ENCODE peak calls at places on chromosomes 4 and X, in six cellular contexts. One of them, this sample, is unnamed.

GRCh38 chr4:83071116-83071515 is 36.1 kb downstream of the COPS4 start:
- DNase-seq in H1: no peak
- DNase-seq in IMR-90: peak; percentile 43
- DNase-seq in trophoblast cell: no peak
- DNase-seq in neuronal stem cell: no peak
- DNase-seq in H9: no peak
- DNase-seq in this sample: peak; percentile 63

GRCh38 chrX:13167444-13168207 is 123.2 kb upstream of the FAM9C start:
- DNase-seq in trophoblast cell: peak; percentile 18
- DNase-seq in H9: no peak
- DNase-seq in IMR-90: peak; percentile 22
- DNase-seq in H1: no peak
- DNase-seq in neuronal stem cell: no peak
- DNase-seq in this sample: peak; percentile 33

GRCh38 chrX:48794993-48795501 is 6.8 kb upstream of the HDAC6 start:
- DNase-seq in trophoblast cell: peak; percentile 70
- DNase-seq in IMR-90: peak; percentile 47
- DNase-seq in H1: no peak
- DNase-seq in neuronal stem cell: no peak
- DNase-seq in H9: no peak
- DNase-seq in this sample: peak; percentile 67

GRCh38 chrX:113675278-113675677 is 834.6 kb upstream of the AMOT start:
- DNase-seq in H1: no peak
- DNase-seq in H9: no peak
- DNase-seq in trophoblast cell: peak; percentile 56
- DNase-seq in neuronal stem cell: no peak
- DNase-seq in IMR-90: no peak
- DNase-seq in this sample: no peak

GRCh38 chr4:118086334-118086733 is 52.0 kb downstream of the NDST3 start:
- DNase-seq in H9: no peak
- DNase-seq in trophoblast cell: no peak
- DNase-seq in H1: no peak
- DNase-seq in neuronal stem cell: no peak
- DNase-seq in IMR-90: peak; percentile 31
- DNase-seq in this sample: peak; percentile 24

GRCh38 chr4:125780159-125780558 is 465.4 kb downstream of the FAT4 start:
- DNase-seq in IMR-90: peak; percentile 57
- DNase-seq in H9: no peak
- DNase-seq in neuronal stem cell: no peak
- DNase-seq in trophoblast cell: no peak
- DNase-seq in H1: no peak
- DNase-seq in this sample: peak; percentile 2

GRCh38 chr4:182880387-182881356 is 36.5 kb downstream of the DCTD start:
- DNase-seq in trophoblast cell: no peak
- DNase-seq in IMR-90: peak; percentile 11
- DNase-seq in H1: no peak
- DNase-seq in H9: no peak
- DNase-seq in neuronal stem cell: no peak
- DNase-seq in this sample: no peak

GRCh38 chr4:74189331-74190043 is 31.6 kb downstream of the MTHFD2L start:
- DNase-seq in H9: no peak
- DNase-seq in neuronal stem cell: peak; percentile 32
- DNase-seq in H1: no peak
- DNase-seq in IMR-90: peak; percentile 55
- DNase-seq in trophoblast cell: peak; percentile 69
- DNase-seq in this sample: peak; percentile 68

GRCh38 chrX:106566362-106566761 is 45.4 kb upstream of the RADX start:
- DNase-seq in neuronal stem cell: no peak
- DNase-seq in H9: no peak
- DNase-seq in IMR-90: no peak
- DNase-seq in trophoblast cell: no peak
- DNase-seq in H1: no peak
- DNase-seq in this sample: no peak

GRCh38 chrX:121869876-121870477 is 822.6 kb downstream of the GLUD2 start:
- DNase-seq in trophoblast cell: no peak
- DNase-seq in neuronal stem cell: no peak
- DNase-seq in H9: no peak
- DNase-seq in H1: no peak
- DNase-seq in IMR-90: no peak
- DNase-seq in this sample: no peak

GRCh38 chrX:9864011-9864410 is 77.8 kb downstream of the SHROOM2 start:
- DNase-seq in trophoblast cell: peak; percentile 88
- DNase-seq in neuronal stem cell: no peak
- DNase-seq in IMR-90: no peak
- DNase-seq in H9: no peak
- DNase-seq in H1: no peak
- DNase-seq in this sample: no peak

GRCh38 chr4:159201168-159201567 is 98.3 kb downstream of the RAPGEF2 start:
- DNase-seq in neuronal stem cell: no peak
- DNase-seq in trophoblast cell: no peak
- DNase-seq in H9: no peak
- DNase-seq in H1: no peak
- DNase-seq in IMR-90: no peak
- DNase-seq in this sample: no peak

GRCh38 chr4:15575951-15576350 is 79.2 kb downstream of the FBXL5 start:
- DNase-seq in neuronal stem cell: no peak
- DNase-seq in H9: no peak
- DNase-seq in H1: no peak
- DNase-seq in IMR-90: no peak
- DNase-seq in trophoblast cell: peak; percentile 91
- DNase-seq in this sample: no peak

GRCh38 chr4:78162821-78163220 is 105.7 kb downstream of the FRAS1 start:
- DNase-seq in H1: no peak
- DNase-seq in IMR-90: no peak
- DNase-seq in neuronal stem cell: no peak
- DNase-seq in H9: no peak
- DNase-seq in trophoblast cell: peak; percentile 85
- DNase-seq in this sample: no peak

GRCh38 chr4:145528601-145529000 is 46.9 kb downstream of the SMAD1 start:
- DNase-seq in IMR-90: no peak
- DNase-seq in neuronal stem cell: no peak
- DNase-seq in H1: no peak
- DNase-seq in trophoblast cell: no peak
- DNase-seq in H9: no peak
- DNase-seq in this sample: no peak

GRCh38 chr4:5998333-5998936 is 19.8 kb downstream of the C4orf50 start:
- DNase-seq in trophoblast cell: peak; percentile 69
- DNase-seq in IMR-90: peak; percentile 61
- DNase-seq in neuronal stem cell: peak; percentile 84
- DNase-seq in H9: peak; percentile 82
- DNase-seq in H1: peak; percentile 38
- DNase-seq in this sample: peak; percentile 50

GRCh38 chr4:105145913-105146285 is 777 bp upstream of the TET2 start:
- DNase-seq in trophoblast cell: peak; percentile 24
- DNase-seq in H9: peak; percentile 56
- DNase-seq in IMR-90: no peak
- DNase-seq in H1: no peak
- DNase-seq in neuronal stem cell: peak; percentile 17
- DNase-seq in this sample: no peak

GRCh38 chrX:10365532-10366265 is 208.9 kb downstream of the CLCN4 start:
- DNase-seq in IMR-90: no peak
- DNase-seq in H9: no peak
- DNase-seq in H1: no peak
- DNase-seq in neuronal stem cell: no peak
- DNase-seq in trophoblast cell: no peak
- DNase-seq in this sample: no peak

GRCh38 chr4:122604146-122604545 is 16.7 kb downstream of the IL21 start:
- DNase-seq in H1: no peak
- DNase-seq in H9: no peak
- DNase-seq in neuronal stem cell: no peak
- DNase-seq in IMR-90: no peak
- DNase-seq in trophoblast cell: peak; percentile 62
- DNase-seq in this sample: no peak
- H2AFZ ChIP-seq in H1: peak overlapping the region; percentile 70
- H2AFZ ChIP-seq in H9: no peak overlapping the region
- H2AFZ ChIP-seq in neuronal stem cell: no peak overlapping the region
- H2AFZ ChIP-seq in IMR-90: no peak overlapping the region
- H2AFZ ChIP-seq in trophoblast cell: no peak overlapping the region
- H2AFZ ChIP-seq in this sample: no peak overlapping the region

DNA sequence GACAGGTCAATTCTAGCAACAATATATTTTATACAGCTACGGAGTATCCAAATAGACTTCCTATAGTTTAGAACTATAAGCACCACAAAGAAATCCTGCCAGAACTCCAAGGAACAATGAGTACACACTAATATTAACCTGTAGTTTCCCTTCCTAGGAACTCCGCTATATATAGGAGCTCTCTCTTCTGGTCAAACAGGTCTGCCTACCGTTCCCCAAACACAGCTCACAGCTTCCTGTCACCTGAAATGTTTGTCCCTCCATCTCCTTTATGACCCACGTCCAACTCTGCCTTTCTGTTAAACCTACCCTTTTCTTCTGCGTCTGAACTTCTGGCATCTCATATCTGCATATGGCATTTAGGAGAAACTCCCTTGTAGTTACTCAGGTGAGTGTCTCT is 10.5 kb upstream of the GJB1 start:
- DNase-seq in H9: no peak
- DNase-seq in trophoblast cell: no peak
- DNase-seq in IMR-90: no peak
- DNase-seq in H1: no peak
- DNase-seq in neuronal stem cell: no peak
- DNase-seq in this sample: no peak
- H2BK5ac ChIP-seq in H9: no peak overlapping the region
- H2BK5ac ChIP-seq in trophoblast cell: no peak overlapping the region
- H2BK5ac ChIP-seq in IMR-90: no peak overlapping the region
- H2BK5ac ChIP-seq in H1: no peak overlapping the region
- H2BK5ac ChIP-seq in neuronal stem cell: no peak overlapping the region
- H2BK5ac ChIP-seq in this sample: no peak overlapping the region

GRCh38 chrX:130118396-130118795 is 8.1 kb upstream of the ELF4 start:
- DNase-seq in neuronal stem cell: no peak
- DNase-seq in H1: no peak
- DNase-seq in trophoblast cell: peak; percentile 81
- DNase-seq in IMR-90: peak; percentile 81
- DNase-seq in H9: no peak
- DNase-seq in this sample: peak; percentile 62
- H2AFZ ChIP-seq in neuronal stem cell: no peak overlapping the region
- H2AFZ ChIP-seq in H1: no peak overlapping the region
- H2AFZ ChIP-seq in trophoblast cell: no peak overlapping the region
- H2AFZ ChIP-seq in IMR-90: peak overlapping the region; percentile 36
- H2AFZ ChIP-seq in H9: no peak overlapping the region
- H2AFZ ChIP-seq in this sample: no peak overlapping the region

GRCh38 chrX:87896057-87896456 is 378.5 kb downstream of the KLHL4 start:
- DNase-seq in IMR-90: no peak
- DNase-seq in H9: no peak
- DNase-seq in trophoblast cell: no peak
- DNase-seq in neuronal stem cell: no peak
- DNase-seq in H1: no peak
- DNase-seq in this sample: no peak

GRCh38 chrX:87895421-87895820 is 377.8 kb downstream of the KLHL4 start:
- DNase-seq in neuronal stem cell: no peak
- DNase-seq in H9: no peak
- DNase-seq in IMR-90: no peak
- DNase-seq in H1: no peak
- DNase-seq in trophoblast cell: no peak
- DNase-seq in this sample: no peak

GRCh38 chrX:87900320-87900908 is 382.8 kb downstream of the KLHL4 start:
- DNase-seq in trophoblast cell: peak; percentile 51
- DNase-seq in H9: no peak
- DNase-seq in IMR-90: no peak
- DNase-seq in H1: no peak
- DNase-seq in neuronal stem cell: no peak
- DNase-seq in this sample: peak; percentile 1
- H2BK5ac ChIP-seq in trophoblast cell: no peak overlapping the region
- H2BK5ac ChIP-seq in H9: no peak overlapping the region
- H2BK5ac ChIP-seq in IMR-90: no peak overlapping the region
- H2BK5ac ChIP-seq in H1: no peak overlapping the region
- H2BK5ac ChIP-seq in neuronal stem cell: no peak overlapping the region
- H2BK5ac ChIP-seq in this sample: no peak overlapping the region

GRCh38 chr4:2811830-2812599 is 19.1 kb downstream of the SH3BP2 start:
- DNase-seq in H1: no peak
- DNase-seq in H9: peak; percentile 68
- DNase-seq in trophoblast cell: peak; percentile 26
- DNase-seq in IMR-90: peak; percentile 65
- DNase-seq in neuronal stem cell: no peak
- DNase-seq in this sample: peak; percentile 74
- H2AFZ ChIP-seq in H1: no peak overlapping the region
- H2AFZ ChIP-seq in H9: no peak overlapping the region
- H2AFZ ChIP-seq in trophoblast cell: peak overlapping the region; percentile 42
- H2AFZ ChIP-seq in IMR-90: peak overlapping the region; percentile 97
- H2AFZ ChIP-seq in neuronal stem cell: peak overlapping the region; percentile 86
- H2AFZ ChIP-seq in this sample: peak overlapping the region; percentile 54

GRCh38 chrX:40478457-40479065 is 102.2 kb upstream of the ATP6AP2 start:
- DNase-seq in trophoblast cell: no peak
- DNase-seq in IMR-90: no peak
- DNase-seq in neuronal stem cell: no peak
- DNase-seq in H9: no peak
- DNase-seq in H1: no peak
- DNase-seq in this sample: no peak
- H2BK5ac ChIP-seq in trophoblast cell: no peak overlapping the region
- H2BK5ac ChIP-seq in IMR-90: no peak overlapping the region
- H2BK5ac ChIP-seq in neuronal stem cell: no peak overlapping the region
- H2BK5ac ChIP-seq in H9: no peak overlapping the region
- H2BK5ac ChIP-seq in H1: no peak overlapping the region
- H2BK5ac ChIP-seq in this sample: no peak overlapping the region

GRCh38 chrX:23666282-23666681 is 1.0 kb upstream of the PRDX4 start:
- DNase-seq in IMR-90: no peak
- DNase-seq in H1: no peak
- DNase-seq in neuronal stem cell: no peak
- DNase-seq in trophoblast cell: no peak
- DNase-seq in H9: no peak
- DNase-seq in this sample: no peak
- H2AFZ ChIP-seq in IMR-90: no peak overlapping the region
- H2AFZ ChIP-seq in H1: no peak overlapping the region
- H2AFZ ChIP-seq in neuronal stem cell: peak overlapping the region; percentile 19
- H2AFZ ChIP-seq in trophoblast cell: no peak overlapping the region
- H2AFZ ChIP-seq in H9: no peak overlapping the region
- H2AFZ ChIP-seq in this sample: no peak overlapping the region

DNA sequence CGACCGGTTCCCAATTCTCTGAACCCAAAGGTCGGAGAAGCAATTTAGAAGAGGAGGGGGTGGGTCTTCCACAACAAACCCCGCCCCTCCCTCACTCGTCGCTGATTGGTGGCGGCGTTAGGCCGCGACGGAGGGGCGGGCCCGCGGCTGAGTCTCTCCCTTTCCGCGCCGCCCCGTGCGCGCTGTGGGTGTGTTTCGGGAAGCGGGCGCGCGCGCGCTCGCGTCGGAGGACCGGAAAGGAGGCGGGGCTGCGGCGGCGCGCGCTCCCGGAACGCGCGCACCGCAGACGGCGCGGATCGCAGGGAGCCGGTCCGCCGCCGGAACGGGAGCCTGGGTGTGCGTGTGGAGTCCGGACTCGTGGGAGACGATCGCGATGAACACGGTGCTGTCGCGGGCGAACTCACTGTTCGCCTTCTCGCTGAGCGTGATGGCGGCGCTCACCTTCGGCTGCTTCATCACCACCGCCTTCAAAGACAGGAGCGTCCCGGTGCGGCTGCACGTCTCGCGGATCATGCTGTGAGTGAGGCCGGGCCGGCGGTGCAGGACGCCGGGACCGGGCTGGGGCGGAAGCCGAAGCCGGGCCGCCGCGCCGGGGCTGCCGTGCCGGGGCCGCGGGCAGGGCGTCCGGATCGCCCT is at the start of gene SPCS3:
- DNase-seq in neuronal stem cell: peak; percentile 93
- DNase-seq in trophoblast cell: peak; percentile 98
- DNase-seq in H1: peak; percentile 79
- DNase-seq in IMR-90: peak; percentile 91
- DNase-seq in H9: peak; percentile 93
- DNase-seq in this sample: peak; percentile 95
- H2BK5ac ChIP-seq in neuronal stem cell: peak within 1 kb of the TSS; percentile 95
- H2BK5ac ChIP-seq in trophoblast cell: peak within 1 kb of the TSS; percentile 98
- H2BK5ac ChIP-seq in H1: peak within 1 kb of the TSS; percentile 74
- H2BK5ac ChIP-seq in IMR-90: peak within 1 kb of the TSS; percentile 91
- H2BK5ac ChIP-seq in H9: no peak within 1 kb of the TSS
- H2BK5ac ChIP-seq in this sample: peak within 1 kb of the TSS; percentile 33

This sample was measured in mesenchymal stem cell.